ENCODE peak calls at places on chromosome 2, in five cellular contexts. R is Jurkat, Clone E6-1; V is Peyer's patch; Y is NCI-H1105; E is stimulated activated CD8-positive, alpha-beta memory T cell treated with anti-CD3 and anti-CD28 coated beads, Interleukin-12 subunit alpha, Interleukin-12 subunit beta, amount 100 ng/mL, for 1 hour. P is an unnamed sample.

GRCh38 chr2:32668254-32668653 is 40.4 kb downstream of the TTC27 start:
- DNase-seq in R (no peak), Y (no peak), V (no peak), E (no peak), P (no peak)

GRCh38 chr2:72114693-72115051 is 33.0 kb downstream of the CYP26B1 start:
- DNase-seq in V (no peak), E (no peak), Y (no peak), R (no peak), P (no peak)

GRCh38 chr2:181311841-181312240 is 145.3 kb upstream of the ITGA4 start:
- DNase-seq in Y (no peak), R (no peak), V (peak), E (no peak), P (no peak)

GRCh38 chr2:223586261-223586660 is 15.9 kb downstream of the SCG2 start:
- DNase-seq in V (no peak), Y (no peak), E (no peak), R (no peak), P (no peak)

GRCh38 chr2:130922417-130922816 is 85.7 kb downstream of the ARHGEF4 start:
- DNase-seq in Y (no peak), E (no peak), V (no peak), R (no peak), P (no peak)

GRCh38 chr2:109437325-109438090 is 176.3 kb downstream of the SEPTIN10 start:
- DNase-seq in E (no peak), Y (no peak), R (no peak), V (no peak), P (no peak)

GRCh38 chr2:233120459-233120858 is 60.3 kb downstream of the INPP5D start:
- DNase-seq in E (no peak), V (no peak), Y (no peak), R (no peak), P (no peak)

GRCh38 chr2:24009680-24010476 is at the start of gene MFSD2B:
- DNase-seq in Y (no peak), V (no peak), R (no peak), E (no peak), P (no peak)

GRCh38 chr2:157840568-157841156 is 35.5 kb downstream of the ACVR1 start:
- DNase-seq in Y (no peak), V (no peak), R (no peak), E (no peak), P (peak)

GRCh38 chr2:219538488-219539294 is 4.9 kb downstream of the CHPF start:
- DNase-seq in R (no peak), Y (no peak), E (no peak), V (no peak), P (no peak)

GRCh38 chr2:10469301-10469700 is 21.2 kb upstream of the ODC1 start:
- DNase-seq in E (no peak), V (no peak), Y (no peak), R (no peak), P (no peak)

GRCh38 chr2:190404487-190404886 is 3.7 kb upstream of the MFSD6 start:
- DNase-seq in R (no peak), Y (peak), V (no peak), E (no peak), P (no peak)

GRCh38 chr2:236745420-236746210 is 176.0 kb downstream of the ACKR3 start:
- DNase-seq in E (no peak), R (no peak), V (no peak), Y (no peak), P (no peak)

GRCh38 chr2:88754585-88755305 is 63.3 kb downstream of the RPIA start:
- DNase-seq in R (peak), E (no peak), V (no peak), Y (no peak), P (no peak)

GRCh38 chr2:133390151-133390550 is 178.1 kb downstream of the NCKAP5 start:
- DNase-seq in R (no peak), V (no peak), E (no peak), Y (no peak), P (no peak)

GRCh38 chr2:131037398-131038257 is 55.6 kb downstream of the FAM168B start:
- DNase-seq in R (no peak), V (no peak), E (no peak), Y (no peak), P (no peak)

GRCh38 chr2:105671156-105671555 is 73.6 kb upstream of the NCK2 start:
- DNase-seq in Y (no peak), V (no peak), E (no peak), R (no peak), P (no peak)

GRCh38 chr2:176638167-176639015 is 369.1 kb downstream of the MTX2 start:
- DNase-seq in V (peak), E (peak), R (no peak), Y (peak), P (peak)

GRCh38 chr2:197137826-197138480 is 172.6 kb downstream of the ANKRD44 start:
- DNase-seq in E (no peak), R (no peak), V (no peak), Y (no peak), P (no peak)

GRCh38 chr2:70002241-70002896 is 40.9 kb upstream of the ASPRV1 start:
- DNase-seq in E (no peak), R (peak), Y (peak), V (no peak), P (no peak)

GRCh38 chr2:152550386-152550785 is 166.9 kb downstream of the PRPF40A start:
- DNase-seq in V (no peak), Y (no peak), E (no peak), R (no peak), P (no peak)

GRCh38 chr2:223957092-223957851 is at the start of gene MRPL44:
- DNase-seq in E (peak), R (peak), Y (peak), V (peak), P (peak)

GRCh38 chr2:226215902-226216503 is 583.6 kb downstream of the IRS1 start:
- DNase-seq in Y (no peak), E (peak), R (peak), V (peak), P (peak)

GRCh38 chr2:55810621-55811020 is 113.0 kb downstream of the EFEMP1 start:
- DNase-seq in E (no peak), Y (no peak), V (no peak), R (no peak), P (no peak)

GRCh38 chr2:105373344-105373781 is 25.5 kb downstream of the FHL2 start:
- DNase-seq in V (no peak), E (no peak), Y (no peak), R (no peak), P (no peak)

GRCh38 chr2:74481961-74482800 is 617 bp downstream of the CCDC142 start:
- DNase-seq in E (no peak), Y (no peak), V (no peak), R (no peak), P (no peak)

GRCh38 chr2:227416669-227417068 is 28.9 kb upstream of the SCYGR1 start:
- DNase-seq in E (no peak), R (no peak), Y (no peak), V (no peak), P (no peak)

GRCh38 chr2:187541086-187542085 is 12.8 kb downstream of the TFPI start:
- DNase-seq in R (no peak), Y (no peak), E (no peak), V (no peak), P (peak)

GRCh38 chr2:216066255-216066654 is 15.4 kb downstream of the PECR start:
- DNase-seq in E (no peak), V (no peak), Y (no peak), R (no peak), P (no peak)

GRCh38 chr2:30031184-30031583 is 109.8 kb upstream of the ALK start:
- DNase-seq in V (no peak), R (no peak), E (no peak), Y (no peak), P (no peak)

P was measured in right lobe of liver.